ENCODE peak calls at places on chromosomes 16 and 17, in eight cellular contexts. H is sigmoid colon, Q is cardiac fibroblast, C is AG09319, O is esophagus muscularis mucosa, F is RWPE1, G is testis, V is foreskin fibroblast. W is an unnamed sample.

GRCh38 chr17:61406871-61407210 is 7.2 kb downstream of the TBX2 start:
- DNase-seq in H (peak; percentile 15), Q (no peak), C (no peak), O (no peak), F (no peak), G (no peak), V (no peak), W (no peak)

GRCh38 chr16:73225983-73226382 is 178.1 kb upstream of the ZFHX3 start:
- DNase-seq in H (no peak), Q (no peak), C (no peak), O (no peak), F (no peak), G (no peak), V (no peak), W (no peak)

GRCh38 chr16:88505405-88506082 is 52.5 kb downstream of the ZFPM1 start:
- DNase-seq in H (no peak), Q (peak; percentile 9), C (no peak), O (no peak), F (peak; percentile 36), G (peak; percentile 77), V (no peak), W (no peak)

GRCh38 chr17:80798595-80799552 is 192.8 kb upstream of the CHMP6 start:
- DNase-seq in H (no peak), Q (no peak), C (no peak), O (no peak), F (no peak), G (no peak), V (no peak), W (no peak)

GRCh38 chr17:8502100-8502499 is 66.4 kb downstream of the NDEL1 start:
- DNase-seq in H (no peak), Q (no peak), C (no peak), O (no peak), F (no peak), G (no peak), V (no peak), W (no peak)

GRCh38 chr17:43418441-43419374 is 19.9 kb downstream of the ARL4D start:
- DNase-seq in H (peak; percentile 92), Q (peak; percentile 87), C (peak; percentile 42), O (no peak), F (peak; percentile 93), G (no peak), V (peak; percentile 97), W (peak; percentile 90)

GRCh38 chr16:28309811-28310311 is 17.5 kb downstream of the SBK1 start:
- DNase-seq in H (no peak), Q (no peak), C (no peak), O (no peak), F (no peak), G (no peak), V (no peak), W (no peak)

GRCh38 chr16:54055191-54055590 is 231.4 kb downstream of the IRX3 start:
- DNase-seq in H (no peak), Q (no peak), C (no peak), O (peak; percentile 55), F (no peak), G (no peak), V (no peak), W (no peak)

GRCh38 chr17:69339937-69340336 is 13.0 kb upstream of the ABCA5 start:
- DNase-seq in H (no peak), Q (no peak), C (no peak), O (no peak), F (no peak), G (no peak), V (no peak), W (no peak)

GRCh38 chr16:73771676-73772075 is 524.9 kb upstream of the PSMD7 start:
- DNase-seq in H (no peak), Q (no peak), C (no peak), O (no peak), F (no peak), G (no peak), V (no peak), W (no peak)

GRCh38 chr17:31687505-31688126 is 171.4 kb downstream of the COPRS start:
- DNase-seq in H (no peak), Q (no peak), C (no peak), O (no peak), F (no peak), G (no peak), V (no peak), W (peak; percentile 62)

GRCh38 chr16:12010388-12011251 is 34.1 kb downstream of the SNX29 start:
- DNase-seq in H (no peak), Q (peak; percentile 31), C (peak; percentile 28), O (no peak), F (no peak), G (no peak), V (peak; percentile 69), W (no peak)

GRCh38 chr17:39736319-39737165 is 1.2 kb upstream of the GRB7 start:
- DNase-seq in H (no peak), Q (no peak), C (no peak), O (no peak), F (peak; percentile 57), G (no peak), V (no peak), W (no peak)

GRCh38 chr16:74487634-74488495 is 66.6 kb upstream of the CLEC18B start:
- DNase-seq in H (no peak), Q (no peak), C (no peak), O (no peak), F (no peak), G (no peak), V (no peak), W (no peak)

GRCh38 chr17:57819273-57819672 is 30.6 kb downstream of the MRPS23 start:
- DNase-seq in H (no peak), Q (no peak), C (no peak), O (no peak), F (peak; percentile 24), G (no peak), V (no peak), W (no peak)

GRCh38 chr17:55295411-55296170 is 30.8 kb downstream of the HLF start:
- DNase-seq in H (peak; percentile 82), Q (peak; percentile 63), C (no peak), O (no peak), F (peak; percentile 82), G (peak; percentile 66), V (peak; percentile 75), W (no peak)

GRCh38 chr16:24976971-24977672 is 38.0 kb downstream of the ARHGAP17 start:
- DNase-seq in H (no peak), Q (no peak), C (no peak), O (no peak), F (no peak), G (peak; percentile 4), V (no peak), W (no peak)

GRCh38 chr17:40477796-40478195 is 23.6 kb downstream of the TNS4 start:
- DNase-seq in H (no peak), Q (no peak), C (no peak), O (no peak), F (no peak), G (no peak), V (no peak), W (no peak)

DNA sequence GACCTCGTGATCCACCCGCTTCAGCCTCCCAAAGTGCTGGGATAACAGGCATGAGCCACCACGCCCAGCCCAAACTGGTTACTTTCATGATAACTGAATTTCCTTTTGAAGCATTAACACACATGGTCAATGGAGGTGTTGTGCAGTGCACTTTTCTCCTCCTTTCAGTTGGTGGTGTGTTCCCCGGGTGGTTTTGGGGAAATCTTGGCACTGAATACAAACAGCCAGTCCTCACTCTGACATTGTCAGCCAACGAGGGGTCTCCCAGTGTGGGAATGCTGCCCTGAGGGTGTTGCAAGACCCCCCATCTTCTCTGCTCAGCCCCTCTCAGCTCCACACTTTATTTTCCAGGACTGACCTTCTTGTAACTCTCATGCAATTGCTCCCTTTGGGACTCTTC is 70.5 kb downstream of the SOX9 start:
- DNase-seq in H (no peak), Q (no peak), C (no peak), O (no peak), F (no peak), G (no peak), V (no peak), W (no peak)
- TF ChIP-seq CTCF in H (no peak), Q (no peak), C (no peak), O (no peak), F (no peak), G (no peak), V (no peak), W (no peak)

GRCh38 chr17:5282639-5283217 is 644 bp downstream of the RABEP1 start:
- DNase-seq in H (no peak), Q (peak; percentile 31), C (no peak), O (no peak), F (no peak), G (peak; percentile 50), V (peak; percentile 52), W (no peak)

GRCh38 chr17:5286846-5287245 is 4.8 kb downstream of the RABEP1 start:
- DNase-seq in H (no peak), Q (no peak), C (no peak), O (no peak), F (no peak), G (no peak), V (no peak), W (no peak)

GRCh38 chr17:5283531-5284315 is 1.6 kb downstream of the RABEP1 start:
- DNase-seq in H (no peak), Q (peak; percentile 12), C (no peak), O (no peak), F (no peak), G (no peak), V (no peak), W (no peak)

GRCh38 chr17:5281814-5282638 is at the start of gene RABEP1:
- DNase-seq in H (peak; percentile 97), Q (peak; percentile 89), C (peak; percentile 79), O (peak; percentile 95), F (peak; percentile 83), G (peak; percentile 93), V (peak; percentile 96), W (peak; percentile 98)
- TF ChIP-seq CTCF in H (peak; percentile 14), Q (peak; percentile 36), C (no peak), O (peak; percentile 10), F (no peak), G (peak; percentile 29), V (no peak), W (peak; percentile 29)

DNA sequence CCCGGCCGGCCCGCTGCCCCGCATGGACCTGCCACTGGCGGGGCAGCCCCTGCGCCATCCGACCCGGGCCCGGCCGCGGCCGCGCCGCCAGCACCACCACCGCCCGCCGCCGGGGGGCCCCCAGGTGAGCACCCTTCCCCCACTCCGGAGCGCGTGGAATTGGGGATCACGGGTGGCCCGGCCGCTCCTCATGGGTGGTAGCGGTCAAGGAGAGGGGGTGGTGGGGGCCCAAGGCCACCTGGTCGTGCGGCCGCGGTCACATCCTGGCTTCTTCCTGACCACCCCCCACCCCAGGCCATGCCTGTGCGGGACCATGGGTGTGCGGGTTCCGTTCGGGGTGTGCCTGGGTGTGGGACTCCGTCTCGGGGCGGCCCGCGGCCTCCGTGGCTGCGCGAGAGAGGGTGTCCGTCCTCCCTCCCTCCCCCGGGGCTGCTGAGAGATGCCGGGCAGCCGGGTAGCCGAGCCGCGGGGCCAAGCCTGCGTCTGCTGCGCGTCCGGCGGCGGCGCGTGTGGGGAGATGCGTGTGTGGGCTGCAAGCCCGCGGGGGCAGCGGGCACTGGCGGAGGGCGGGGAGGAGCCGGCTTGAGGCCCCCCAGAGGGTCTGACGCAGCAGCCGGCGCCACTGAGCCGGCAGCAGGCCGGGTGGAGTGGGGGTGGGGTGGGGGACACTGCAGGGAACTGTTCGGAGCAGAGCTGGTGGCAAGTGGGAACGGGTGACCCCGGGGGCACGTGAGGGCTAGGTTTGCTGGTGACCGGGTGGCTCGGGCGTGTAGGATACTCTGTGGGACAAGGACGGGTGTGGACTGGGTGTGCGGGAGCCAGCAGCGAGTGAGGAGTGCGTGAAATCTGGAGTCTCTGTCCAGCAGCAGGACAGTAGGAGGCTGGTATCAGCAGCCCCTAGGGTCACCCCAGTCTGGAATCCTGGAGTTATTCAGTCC is 6.7 kb downstream of the ACD start:
- DNase-seq in H (no peak), Q (no peak), C (no peak), O (no peak), F (no peak), G (no peak), V (peak; percentile 48), W (peak; percentile 83)
- TF ChIP-seq CTCF in H (no peak), Q (no peak), C (peak; percentile 10), O (no peak), F (peak; percentile 37), G (peak; percentile 28), V (no peak), W (peak; percentile 12)

GRCh38 chr16:56519459-56520250 is at the start of gene BBS2:
- DNase-seq in H (peak; percentile 94), Q (peak; percentile 81), C (no peak), O (peak; percentile 96), F (peak; percentile 86), G (peak; percentile 89), V (peak; percentile 95), W (peak; percentile 95)
- TF ChIP-seq CTCF in H (no peak), Q (no peak), C (no peak), O (peak; percentile 4), F (no peak), G (peak; percentile 30), V (no peak), W (no peak)

W was measured in osteocyte.